ENCODE peak calls at places on chromosomes 1 and 21, in seven cellular contexts. A is uterus; M is heart right ventricle; T is Peyer's patch; O is CD4-positive, alpha-beta T cell; P is B cell; Y is Calu3. U is an unnamed sample.

GRCh38 chr1:100009458-100009857 is 39.7 kb downstream of the SLC35A3 start:
- DNase-seq in A (no peak), Y (no peak), M (no peak), O (no peak), T (no peak), P (no peak), U (no peak)

GRCh38 chr1:41640141-41640751 is 155.8 kb upstream of the EDN2 start:
- DNase-seq in P (peak; percentile 49), A (no peak), Y (no peak), T (no peak), M (no peak), O (no peak), U (no peak)

GRCh38 chr1:204738506-204738905 is 53.0 kb upstream of the LRRN2 start:
- DNase-seq in Y (no peak), A (no peak), M (no peak), O (no peak), P (no peak), T (no peak), U (no peak)

GRCh38 chr21:27571706-27572105 is 604.8 kb upstream of the ADAMTS5 start:
- DNase-seq in Y (no peak), T (no peak), M (no peak), A (no peak), P (no peak), O (no peak), U (no peak)

GRCh38 chr1:91779603-91780021 is 106.3 kb downstream of the TGFBR3 start:
- DNase-seq in Y (no peak), M (no peak), O (no peak), T (no peak), A (no peak), P (no peak), U (no peak)

GRCh38 chr1:231359113-231359512 is 21.0 kb downstream of the SPRTN start:
- DNase-seq in A (no peak), T (no peak), M (no peak), Y (no peak), O (no peak), P (no peak), U (no peak)

GRCh38 chr21:29261555-29262540 is 36.9 kb upstream of the BACH1 start:
- DNase-seq in Y (no peak), P (no peak), M (no peak), T (no peak), O (no peak), A (no peak), U (no peak)

GRCh38 chr1:40315795-40316594 is 1.1 kb downstream of the COL9A2 start:
- DNase-seq in M (no peak), O (peak; percentile 38), Y (no peak), A (no peak), T (peak; percentile 43), P (peak; percentile 52), U (no peak)

GRCh38 chr1:17005365-17005740 is 6.4 kb downstream of the ATP13A2 start:
- DNase-seq in T (no peak), Y (no peak), P (no peak), A (no peak), O (no peak), M (no peak), U (no peak)

GRCh38 chr1:53678948-53679825 is 59.8 kb downstream of the GLIS1 start:
- DNase-seq in Y (no peak), M (no peak), A (no peak), T (no peak), O (no peak), P (no peak), U (no peak)

GRCh38 chr1:78884685-78885452 is 121.7 kb downstream of the ADGRL4 start:
- DNase-seq in A (no peak), T (no peak), Y (no peak), P (no peak), M (no peak), O (no peak), U (no peak)

GRCh38 chr1:204711103-204711946 is 25.8 kb upstream of the LRRN2 start:
- DNase-seq in T (no peak), O (no peak), A (no peak), P (no peak), Y (no peak), M (no peak), U (no peak)

GRCh38 chr1:54124472-54124871 is 28.3 kb downstream of the CDCP2 start:
- DNase-seq in M (no peak), O (no peak), A (no peak), T (no peak), P (no peak), Y (peak; percentile 40), U (no peak)

GRCh38 chr1:234538930-234539649 is 60.1 kb upstream of the TARBP1 start:
- DNase-seq in Y (no peak), O (no peak), A (no peak), M (peak; percentile 70), P (no peak), T (no peak), U (no peak)

GRCh38 chr1:55463814-55464445 is 248.8 kb upstream of the USP24 start:
- DNase-seq in M (no peak), T (no peak), A (peak; percentile 40), O (no peak), P (no peak), Y (no peak), U (no peak)

GRCh38 chr1:33420870-33421775 is 9.8 kb downstream of the PHC2 start:
- DNase-seq in T (no peak), M (no peak), P (no peak), O (no peak), Y (no peak), A (no peak), U (no peak)

GRCh38 chr1:180836414-180836813 is 76.3 kb upstream of the KIAA1614 start:
- DNase-seq in M (no peak), P (no peak), T (no peak), O (no peak), A (no peak), Y (no peak), U (no peak)

GRCh38 chr1:62012095-62012494 is 182.6 kb upstream of the L1TD1 start:
- DNase-seq in O (no peak), P (no peak), T (no peak), A (no peak), M (no peak), Y (no peak), U (no peak)

GRCh38 chr1:212622467-212622866 is 13.9 kb downstream of the ATF3 start:
- DNase-seq in M (no peak), O (no peak), A (no peak), P (no peak), Y (no peak), T (no peak), U (no peak)

GRCh38 chr1:161502641-161503393 is 2.4 kb upstream of the FCGR2A start:
- DNase-seq in A (no peak), O (no peak), P (no peak), Y (no peak), T (no peak), M (no peak), U (no peak)

GRCh38 chr1:161510477-161510876 is 5.2 kb downstream of the FCGR2A start:
- DNase-seq in P (no peak), Y (no peak), A (no peak), T (no peak), M (no peak), O (no peak), U (no peak)

GRCh38 chr1:161505892-161506173 is 576 bp downstream of the FCGR2A start:
- DNase-seq in Y (no peak), P (no peak), A (no peak), O (no peak), M (no peak), T (no peak), U (no peak)

GRCh38 chr1:161503394-161503748 is 1.9 kb upstream of the FCGR2A start:
- DNase-seq in T (no peak), O (no peak), A (no peak), P (no peak), M (no peak), Y (no peak), U (no peak)

GRCh38 chr1:161506336-161507223 is 1.3 kb downstream of the FCGR2A start:
- DNase-seq in P (no peak), T (no peak), Y (no peak), A (no peak), O (no peak), M (peak; percentile 16), U (no peak)
- TF ChIP-seq CTCF in P (no peak), T (no peak), Y (no peak), A (no peak), O (no peak), M (no peak), U (no peak)

DNA sequence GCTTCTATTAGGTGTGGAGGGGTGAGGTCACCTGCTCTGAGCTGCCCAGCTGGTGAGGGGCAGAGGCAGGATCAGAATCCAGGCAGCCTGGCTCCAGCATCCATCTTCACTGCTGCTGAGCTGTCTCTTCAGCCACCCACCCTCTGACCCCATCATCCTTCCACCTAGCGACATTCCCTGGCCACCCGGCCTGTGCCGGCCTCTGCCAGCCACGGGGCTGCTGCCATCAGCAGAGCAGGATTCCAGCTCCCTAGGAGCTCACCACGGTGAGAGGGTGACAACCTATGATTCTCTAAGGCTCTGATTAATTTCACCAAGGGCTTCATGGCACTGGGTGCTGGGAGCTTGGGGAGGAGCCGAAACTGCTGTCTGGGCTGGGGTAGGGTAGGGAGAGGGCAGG is 32.1 kb downstream of the ALPL start:
- DNase-seq in O (no peak), Y (no peak), T (no peak), P (no peak), A (no peak), M (no peak), U (no peak)
- TF ChIP-seq CTCF in O (no peak), Y (no peak), T (no peak), P (no peak), A (no peak), M (no peak), U (no peak)

DNA sequence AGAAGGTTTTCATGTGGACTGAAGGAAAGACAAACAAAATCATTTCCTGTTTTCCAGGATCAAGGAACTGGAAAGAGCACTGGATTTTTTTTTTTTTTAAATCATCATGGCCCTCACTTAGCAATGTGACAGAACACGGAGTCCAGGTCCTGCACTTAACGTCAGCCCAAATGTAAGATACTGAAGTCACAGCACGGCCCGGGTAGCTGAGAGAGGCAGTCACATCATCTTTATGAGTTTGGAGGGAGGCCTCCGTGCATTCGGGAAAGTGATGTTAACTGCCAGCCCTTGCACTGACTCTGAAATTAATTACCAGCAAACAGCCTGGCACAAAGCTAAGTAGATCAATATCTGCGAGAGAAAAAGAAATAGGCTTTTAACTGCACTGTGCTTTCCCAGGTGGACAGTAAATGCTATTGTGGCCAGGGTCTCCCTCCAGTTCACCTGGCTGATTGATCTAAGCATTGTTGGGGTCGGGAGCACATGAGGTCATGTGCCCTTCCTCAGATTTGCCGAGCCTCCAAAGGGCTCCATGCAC is 109.5 kb upstream of the ADAR start:
- DNase-seq in T (no peak), M (no peak), Y (no peak), P (no peak), O (no peak), A (no peak), U (no peak)
- TF ChIP-seq CTCF in T (no peak), M (no peak), Y (no peak), P (no peak), O (no peak), A (no peak), U (no peak)

DNA sequence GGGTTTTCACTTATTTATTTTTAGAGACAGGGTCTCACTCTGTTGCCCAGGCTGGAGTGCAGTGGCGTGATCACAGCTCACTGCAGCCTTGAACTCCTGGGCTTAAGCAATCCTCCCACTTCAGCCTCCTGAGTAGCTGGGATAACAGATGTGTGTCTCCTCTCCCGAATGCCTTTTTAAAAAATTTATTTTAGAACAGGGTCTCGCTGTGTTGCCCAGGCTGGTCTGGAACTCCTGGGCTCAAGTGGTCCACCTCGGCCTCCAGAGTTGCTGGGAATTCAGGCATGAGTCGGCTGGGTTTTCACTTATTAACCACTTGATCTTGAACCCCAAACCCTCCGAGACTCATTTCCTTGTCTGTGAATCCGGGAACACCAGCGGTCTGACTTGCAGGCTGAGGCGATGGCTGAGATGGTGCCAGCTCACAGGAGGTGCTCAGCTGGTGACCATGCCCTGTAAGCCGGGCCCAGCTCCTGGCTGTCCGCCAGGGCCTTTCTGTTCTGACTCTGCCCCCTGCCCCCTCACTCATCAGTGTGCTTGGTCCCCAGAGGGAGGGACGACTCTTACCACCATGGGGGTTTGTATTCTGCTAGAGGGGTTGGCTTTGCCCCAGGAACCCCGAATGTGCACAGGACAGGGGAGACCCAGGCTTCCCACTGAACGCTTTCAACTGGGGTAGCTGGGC is 22.6 kb downstream of the MMEL1 start:
- DNase-seq in A (no peak), O (no peak), P (no peak), M (no peak), T (no peak), Y (no peak), U (no peak)
- TF ChIP-seq CTCF in A (no peak), O (no peak), P (no peak), M (no peak), T (no peak), Y (no peak), U (no peak)

U was measured in endothelial cell.